ENCODE peak calls at places on chromosomes 2 and 18, in five cellular contexts. One of them, this sample, is unnamed.

GRCh38 chr2:3299703-3300102 is 77.9 kb downstream of the EIPR1 start:
- DNase-seq in MM.1S: no peak
- DNase-seq in GM23338: no peak
- DNase-seq in PC-3: no peak
- DNase-seq in PC-9: no peak
- DNase-seq in this sample: no peak

GRCh38 chr2:125455110-125455509 is 1200.8 kb upstream of the GYPC start:
- DNase-seq in MM.1S: no peak
- DNase-seq in GM23338: no peak
- DNase-seq in PC-3: no peak
- DNase-seq in PC-9: no peak
- DNase-seq in this sample: no peak

GRCh38 chr2:183093857-183094657 is 15.5 kb downstream of the DUSP19 start:
- DNase-seq in MM.1S: no peak
- DNase-seq in GM23338: no peak
- DNase-seq in PC-3: peak; percentile 52
- DNase-seq in PC-9: no peak
- DNase-seq in this sample: no peak

GRCh38 chr2:188293601-188294482 is 2.2 kb downstream of the GULP1 start:
- DNase-seq in MM.1S: no peak
- DNase-seq in GM23338: no peak
- DNase-seq in PC-3: peak; percentile 86
- DNase-seq in PC-9: peak; percentile 47
- DNase-seq in this sample: peak; percentile 29

GRCh38 chr2:157056200-157056676 is 201.3 kb upstream of the GALNT5 start:
- DNase-seq in MM.1S: peak; percentile 64
- DNase-seq in GM23338: no peak
- DNase-seq in PC-3: peak; percentile 61
- DNase-seq in PC-9: no peak
- DNase-seq in this sample: no peak

GRCh38 chr2:237466266-237466665 is 20.8 kb upstream of the MLPH start:
- DNase-seq in MM.1S: no peak
- DNase-seq in GM23338: no peak
- DNase-seq in PC-3: no peak
- DNase-seq in PC-9: no peak
- DNase-seq in this sample: no peak

GRCh38 chr18:37261988-37262387 is 303.6 kb downstream of the CELF4 start:
- DNase-seq in MM.1S: no peak
- DNase-seq in GM23338: no peak
- DNase-seq in PC-3: no peak
- DNase-seq in PC-9: no peak
- DNase-seq in this sample: no peak

GRCh38 chr2:126788652-126789051 is 110.0 kb upstream of the TEX51 start:
- DNase-seq in MM.1S: no peak
- DNase-seq in GM23338: no peak
- DNase-seq in PC-3: no peak
- DNase-seq in PC-9: no peak
- DNase-seq in this sample: no peak

GRCh38 chr2:62931536-62931935 is 119.1 kb upstream of the OTX1 start:
- DNase-seq in MM.1S: no peak
- DNase-seq in GM23338: no peak
- DNase-seq in PC-3: peak; percentile 36
- DNase-seq in PC-9: no peak
- DNase-seq in this sample: no peak

GRCh38 chr2:11129598-11130449 is 25.4 kb upstream of the SLC66A3 start:
- DNase-seq in MM.1S: peak; percentile 87
- DNase-seq in GM23338: peak; percentile 93
- DNase-seq in PC-3: peak; percentile 72
- DNase-seq in PC-9: peak; percentile 73
- DNase-seq in this sample: peak; percentile 93

GRCh38 chr2:167192833-167193232 is 304.6 kb downstream of the XIRP2 start:
- DNase-seq in MM.1S: no peak
- DNase-seq in GM23338: no peak
- DNase-seq in PC-3: peak; percentile 95
- DNase-seq in PC-9: no peak
- DNase-seq in this sample: no peak

GRCh38 chr2:177466337-177467195 is 74.0 kb downstream of the AGPS start:
- DNase-seq in MM.1S: no peak
- DNase-seq in GM23338: peak; percentile 15
- DNase-seq in PC-3: peak; percentile 7
- DNase-seq in PC-9: no peak
- DNase-seq in this sample: peak; percentile 55

GRCh38 chr2:240557808-240558207 is at the start of gene ANKMY1:
- DNase-seq in MM.1S: no peak
- DNase-seq in GM23338: peak; percentile 95
- DNase-seq in PC-3: peak; percentile 53
- DNase-seq in PC-9: no peak
- DNase-seq in this sample: peak; percentile 94

GRCh38 chr2:109383505-109384307 is 230.1 kb downstream of the SEPTIN10 start:
- DNase-seq in MM.1S: no peak
- DNase-seq in GM23338: no peak
- DNase-seq in PC-3: no peak
- DNase-seq in PC-9: no peak
- DNase-seq in this sample: no peak

GRCh38 chr2:123179526-123179925 is 845.6 kb upstream of the CNTNAP5 start:
- DNase-seq in MM.1S: no peak
- DNase-seq in GM23338: peak; percentile 22
- DNase-seq in PC-3: peak; percentile 26
- DNase-seq in PC-9: no peak
- DNase-seq in this sample: peak; percentile 3

GRCh38 chr2:27071990-27072830 is 756 bp upstream of the OST4 start:
- DNase-seq in MM.1S: no peak
- DNase-seq in GM23338: peak; percentile 68
- DNase-seq in PC-3: no peak
- DNase-seq in PC-9: no peak
- DNase-seq in this sample: peak; percentile 69

GRCh38 chr2:217878865-217879595 is 123.8 kb downstream of the TNS1 start:
- DNase-seq in MM.1S: no peak
- DNase-seq in GM23338: peak; percentile 42
- DNase-seq in PC-3: no peak
- DNase-seq in PC-9: no peak
- DNase-seq in this sample: peak; percentile 60

GRCh38 chr2:100230754-100231153 is 88.4 kb upstream of the AFF3 start:
- DNase-seq in MM.1S: no peak
- DNase-seq in GM23338: no peak
- DNase-seq in PC-3: no peak
- DNase-seq in PC-9: no peak
- DNase-seq in this sample: no peak

GRCh38 chr2:52976132-52976949 is 791.3 kb upstream of the CHAC2 start:
- DNase-seq in MM.1S: peak; percentile 46
- DNase-seq in GM23338: peak; percentile 75
- DNase-seq in PC-3: peak; percentile 72
- DNase-seq in PC-9: peak; percentile 23
- DNase-seq in this sample: peak; percentile 65

GRCh38 chr18:75393721-75394120 is 33.8 kb downstream of the SMIM21 start:
- DNase-seq in MM.1S: no peak
- DNase-seq in GM23338: no peak
- DNase-seq in PC-3: no peak
- DNase-seq in PC-9: no peak
- DNase-seq in this sample: no peak

GRCh38 chr2:185145316-185146121 is 547.2 kb downstream of the ZNF804A start:
- DNase-seq in MM.1S: no peak
- DNase-seq in GM23338: no peak
- DNase-seq in PC-3: no peak
- DNase-seq in PC-9: no peak
- DNase-seq in this sample: no peak

GRCh38 chr2:32559136-32559535 is 68.7 kb upstream of the TTC27 start:
- DNase-seq in MM.1S: no peak
- DNase-seq in GM23338: no peak
- DNase-seq in PC-3: no peak
- DNase-seq in PC-9: no peak
- DNase-seq in this sample: no peak

GRCh38 chr2:17228461-17228860 is 289.8 kb downstream of the RAD51AP2 start:
- DNase-seq in MM.1S: no peak
- DNase-seq in GM23338: no peak
- DNase-seq in PC-3: no peak
- DNase-seq in PC-9: no peak
- DNase-seq in this sample: no peak

GRCh38 chr18:23967321-23968089 is 47.0 kb upstream of the TTC39C start:
- DNase-seq in MM.1S: peak; percentile 9
- DNase-seq in GM23338: no peak
- DNase-seq in PC-3: no peak
- DNase-seq in PC-9: no peak
- DNase-seq in this sample: no peak

GRCh38 chr2:28588231-28588725 is 92.4 kb downstream of the PLB1 start:
- DNase-seq in MM.1S: no peak
- DNase-seq in GM23338: no peak
- DNase-seq in PC-3: no peak
- DNase-seq in PC-9: no peak
- DNase-seq in this sample: no peak

GRCh38 chr2:83567551-83567950 is 891.5 kb downstream of the SUCLG1 start:
- DNase-seq in MM.1S: no peak
- DNase-seq in GM23338: no peak
- DNase-seq in PC-3: no peak
- DNase-seq in PC-9: no peak
- DNase-seq in this sample: no peak

GRCh38 chr2:74983606-74984005 is 25.2 kb downstream of the POLE4 start:
- DNase-seq in MM.1S: no peak
- DNase-seq in GM23338: no peak
- DNase-seq in PC-3: no peak
- DNase-seq in PC-9: no peak
- DNase-seq in this sample: no peak

GRCh38 chr2:12032421-12032820 is 286.0 kb downstream of the LPIN1 start:
- DNase-seq in MM.1S: no peak
- DNase-seq in GM23338: peak; percentile 6
- DNase-seq in PC-3: no peak
- DNase-seq in PC-9: no peak
- DNase-seq in this sample: no peak

GRCh38 chr2:152585830-152586484 is 131.3 kb downstream of the PRPF40A start:
- DNase-seq in MM.1S: no peak
- DNase-seq in GM23338: no peak
- DNase-seq in PC-3: peak; percentile 34
- DNase-seq in PC-9: no peak
- DNase-seq in this sample: no peak

GRCh38 chr2:240147382-240147781 is 6.9 kb upstream of the OTOS start:
- DNase-seq in MM.1S: no peak
- DNase-seq in GM23338: no peak
- DNase-seq in PC-3: no peak
- DNase-seq in PC-9: no peak
- DNase-seq in this sample: no peak

GRCh38 chr18:79527656-79528055 is 131.9 kb downstream of the NFATC1 start:
- DNase-seq in MM.1S: no peak
- DNase-seq in GM23338: no peak
- DNase-seq in PC-3: no peak
- DNase-seq in PC-9: no peak
- DNase-seq in this sample: no peak

GRCh38 chr2:203623616-203624015 is 82.8 kb upstream of the CD28 start:
- DNase-seq in MM.1S: no peak
- DNase-seq in GM23338: no peak
- DNase-seq in PC-3: no peak
- DNase-seq in PC-9: no peak
- DNase-seq in this sample: no peak

GRCh38 chr18:31206787-31207381 is 44.2 kb upstream of the DSC1 start:
- DNase-seq in MM.1S: no peak
- DNase-seq in GM23338: peak; percentile 57
- DNase-seq in PC-3: peak; percentile 85
- DNase-seq in PC-9: peak; percentile 78
- DNase-seq in this sample: peak; percentile 33

GRCh38 chr2:224401641-224402342 is at the start of gene FAM124B:
- DNase-seq in MM.1S: no peak
- DNase-seq in GM23338: peak; percentile 4
- DNase-seq in PC-3: no peak
- DNase-seq in PC-9: no peak
- DNase-seq in this sample: no peak

GRCh38 chr2:15058015-15058414 is 425.5 kb downstream of the LRATD1 start:
- DNase-seq in MM.1S: no peak
- DNase-seq in GM23338: peak; percentile 74
- DNase-seq in PC-3: peak; percentile 39
- DNase-seq in PC-9: no peak
- DNase-seq in this sample: peak; percentile 52

GRCh38 chr18:66724664-66725356 is 120.9 kb upstream of the CDH19 start:
- DNase-seq in MM.1S: no peak
- DNase-seq in GM23338: no peak
- DNase-seq in PC-3: peak; percentile 86
- DNase-seq in PC-9: peak; percentile 10
- DNase-seq in this sample: no peak

GRCh38 chr2:43519711-43520221 is 76.1 kb downstream of the THADA start:
- DNase-seq in MM.1S: no peak
- DNase-seq in GM23338: peak; percentile 29
- DNase-seq in PC-3: peak; percentile 54
- DNase-seq in PC-9: peak; percentile 15
- DNase-seq in this sample: peak; percentile 19

GRCh38 chr2:96691022-96691612 is 48.6 kb downstream of the FER1L5 start:
- DNase-seq in MM.1S: no peak
- DNase-seq in GM23338: no peak
- DNase-seq in PC-3: no peak
- DNase-seq in PC-9: no peak
- DNase-seq in this sample: no peak

GRCh38 chr2:153875801-153876466 is 4.2 kb downstream of the GALNT13 start:
- DNase-seq in MM.1S: no peak
- DNase-seq in GM23338: no peak
- DNase-seq in PC-3: no peak
- DNase-seq in PC-9: no peak
- DNase-seq in this sample: no peak

GRCh38 chr2:25262288-25262687 is 79.4 kb downstream of the DNMT3A start:
- DNase-seq in MM.1S: no peak
- DNase-seq in GM23338: no peak
- DNase-seq in PC-3: no peak
- DNase-seq in PC-9: no peak
- DNase-seq in this sample: no peak
- H3F3A ChIP-seq in MM.1S: no peaks in the 10 kb centered on the region
- H3F3A ChIP-seq in GM23338: peaks cover 28% of the 10 kb centered on the region
- H3F3A ChIP-seq in PC-3: no peaks in the 10 kb centered on the region
- H3F3A ChIP-seq in PC-9: no peaks in the 10 kb centered on the region
- H3F3A ChIP-seq in this sample: peaks cover 49% of the 10 kb centered on the region

GRCh38 chr2:36404754-36405153 is 49.2 kb downstream of the CRIM1 start:
- DNase-seq in MM.1S: no peak
- DNase-seq in GM23338: no peak
- DNase-seq in PC-3: no peak
- DNase-seq in PC-9: no peak
- DNase-seq in this sample: no peak
- H3F3A ChIP-seq in MM.1S: no peaks in the 10 kb centered on the region
- H3F3A ChIP-seq in GM23338: no peaks in the 10 kb centered on the region
- H3F3A ChIP-seq in PC-3: peaks cover 3% of the 10 kb centered on the region
- H3F3A ChIP-seq in PC-9: peaks cover 22% of the 10 kb centered on the region
- H3F3A ChIP-seq in this sample: peaks cover 29% of the 10 kb centered on the region

GRCh38 chr2:216344206-216344957 is 27.9 kb downstream of the MARCHF4 start:
- DNase-seq in MM.1S: no peak
- DNase-seq in GM23338: peak; percentile 23
- DNase-seq in PC-3: no peak
- DNase-seq in PC-9: no peak
- DNase-seq in this sample: no peak
- H3F3A ChIP-seq in MM.1S: no peaks in the 10 kb centered on the region
- H3F3A ChIP-seq in GM23338: peaks cover 2% of the 10 kb centered on the region
- H3F3A ChIP-seq in PC-3: no peaks in the 10 kb centered on the region
- H3F3A ChIP-seq in PC-9: no peaks in the 10 kb centered on the region
- H3F3A ChIP-seq in this sample: peaks cover 27% of the 10 kb centered on the region

DNA sequence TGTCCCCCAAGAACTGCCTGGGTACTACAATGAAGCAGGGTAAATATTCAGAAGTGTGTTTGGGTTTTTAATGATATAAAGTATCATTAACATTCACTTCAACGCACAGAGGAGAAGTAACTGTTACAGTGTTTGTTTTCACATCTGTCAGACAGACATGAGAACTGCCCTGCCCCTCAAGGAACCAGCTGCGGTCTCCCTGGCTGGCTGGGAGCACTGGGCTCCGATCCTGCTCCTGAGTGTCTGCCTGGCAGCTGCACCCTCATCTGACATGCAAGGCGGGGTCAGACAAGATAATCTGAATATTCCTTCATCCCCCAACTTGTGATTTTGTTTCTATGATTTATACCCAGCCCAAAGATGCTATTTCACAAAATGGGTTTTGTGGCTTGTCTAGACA is 75.5 kb downstream of the MBP start:
- DNase-seq in MM.1S: no peak
- DNase-seq in GM23338: no peak
- DNase-seq in PC-3: no peak
- DNase-seq in PC-9: no peak
- DNase-seq in this sample: no peak
- H3F3A ChIP-seq in MM.1S: peaks cover 9% of the 10 kb centered on the region
- H3F3A ChIP-seq in GM23338: no peaks in the 10 kb centered on the region
- H3F3A ChIP-seq in PC-3: peaks cover 8% of the 10 kb centered on the region
- H3F3A ChIP-seq in PC-9: peaks cover 44% of the 10 kb centered on the region
- H3F3A ChIP-seq in this sample: peaks cover 15% of the 10 kb centered on the region

This sample was measured in neural progenitor cell.